ENCODE peak calls at places on chromosomes 12 and 14, in nine cellular contexts. Q, R, I, F, S, O, C, A and V are unnamed samples.

GRCh38 chr12:124862768-124863408 is 776 bp downstream of the SCARB1 start:
- DNase-seq in Q (peak; percentile 21), R (no peak), I (no peak), F (peak; percentile 47), S (no peak), O (peak; percentile 23), C (peak; percentile 48), A (peak; percentile 66), V (no peak)

GRCh38 chr14:100656996-100657395 is 69.7 kb upstream of the DLK1 start:
- DNase-seq in Q (no peak), R (no peak), I (no peak), F (no peak), S (no peak), O (no peak), C (no peak), A (no peak), V (no peak)

GRCh38 chr14:57748279-57748678 is 117.6 kb downstream of the SLC35F4 start:
- DNase-seq in Q (no peak), R (no peak), I (no peak), F (peak; percentile 78), S (no peak), O (no peak), C (no peak), A (no peak), V (no peak)

GRCh38 chr14:50410016-50410530 is 13.4 kb upstream of the CDKL1 start:
- DNase-seq in Q (no peak), R (no peak), I (no peak), F (no peak), S (no peak), O (no peak), C (no peak), A (no peak), V (no peak)

GRCh38 chr12:68420225-68421008 is 88.3 kb upstream of the MDM1 start:
- DNase-seq in Q (no peak), R (no peak), I (peak; percentile 70), F (no peak), S (no peak), O (peak; percentile 78), C (no peak), A (no peak), V (no peak)

GRCh38 chr12:34396006-34396860 is 373.9 kb downstream of the ALG10 start:
- DNase-seq in Q (peak; percentile 3), R (peak; percentile 81), I (peak; percentile 37), F (no peak), S (peak; percentile 63), O (no peak), C (peak; percentile 3), A (peak; percentile 6), V (peak; percentile 16)

GRCh38 chr14:92737206-92737605 is 11.2 kb downstream of the LGMN start:
- DNase-seq in Q (no peak), R (no peak), I (no peak), F (no peak), S (no peak), O (no peak), C (no peak), A (no peak), V (no peak)

GRCh38 chr12:42935756-42936155 is 346.2 kb upstream of the PRICKLE1 start:
- DNase-seq in Q (no peak), R (no peak), I (no peak), F (peak; percentile 92), S (no peak), O (peak; percentile 60), C (no peak), A (no peak), V (no peak)

GRCh38 chr12:130804216-130804615 is 34.8 kb downstream of the STX2 start:
- DNase-seq in Q (no peak), R (no peak), I (no peak), F (peak; percentile 39), S (peak; percentile 54), O (peak; percentile 22), C (no peak), A (no peak), V (no peak)

DNA sequence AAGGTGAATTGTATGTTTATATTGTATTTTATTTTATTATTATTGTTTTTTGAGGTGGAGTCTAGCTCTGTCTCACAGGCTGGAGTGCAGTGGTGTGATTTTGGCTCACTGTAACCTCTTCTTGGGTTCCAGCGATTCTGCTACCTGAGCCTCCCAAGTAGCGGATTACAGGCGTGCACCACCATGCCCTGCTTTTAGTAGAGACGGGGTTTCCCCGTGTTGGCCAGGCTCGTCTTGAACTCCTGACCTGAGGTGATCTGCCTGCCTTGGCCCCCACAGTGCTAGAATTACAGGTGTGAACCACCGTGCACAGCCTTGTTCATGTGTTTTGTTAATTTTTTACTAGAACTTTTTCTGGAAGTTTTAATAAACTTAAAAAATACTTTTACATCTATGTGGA is 3.8 kb downstream of the ATF7IP start:
- DNase-seq in Q (no peak), R (no peak), I (no peak), F (no peak), S (no peak), O (no peak), C (no peak), A (no peak), V (no peak)
- TF ChIP-seq CTCF in Q (no peak), R (no peak), I (no peak), F (no peak), S (no peak), O (no peak), C (no peak), A (no peak), V (no peak)

DNA sequence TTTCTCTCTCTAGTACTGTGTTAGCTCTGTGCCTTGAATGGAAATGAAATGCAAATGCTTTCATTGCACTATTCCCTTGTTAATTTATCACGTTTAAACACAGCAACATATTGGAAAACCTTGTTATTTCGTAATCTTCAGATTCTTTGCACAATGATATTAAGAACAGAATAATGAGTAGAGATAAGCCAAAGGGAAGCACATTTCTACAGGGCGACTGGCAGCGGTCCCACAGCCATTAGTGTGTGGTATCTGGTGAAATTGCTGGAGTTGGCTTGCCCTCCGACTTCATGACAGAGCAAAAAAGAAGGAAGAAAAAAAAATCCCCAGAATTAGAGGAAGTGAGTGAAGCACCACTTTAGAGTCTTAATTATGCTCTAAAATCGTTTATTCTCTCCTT is 166.2 kb upstream of the E2F7 start:
- DNase-seq in Q (peak; percentile 76), R (no peak), I (peak; percentile 81), F (no peak), S (no peak), O (peak; percentile 91), C (no peak), A (no peak), V (peak; percentile 89)
- H3K27ac ChIP-seq in Q (peak overlapping the region; percentile 34), R (no peak overlapping the region), I (peak overlapping the region; percentile 56), F (no peak overlapping the region), S (no peak overlapping the region), O (no peak overlapping the region), C (no peak overlapping the region), A (no peak overlapping the region), V (no peak overlapping the region)

GRCh38 chr12:52566847-52567291 is 6.8 kb downstream of the KRT74 start:
- DNase-seq in Q (no peak), R (no peak), I (no peak), F (no peak), S (no peak), O (no peak), C (no peak), A (no peak), V (no peak)

GRCh38 chr12:52559979-52560378 is 7.0 kb upstream of the KRT71 start:
- DNase-seq in Q (no peak), R (no peak), I (no peak), F (no peak), S (no peak), O (no peak), C (no peak), A (no peak), V (no peak)

GRCh38 chr12:52557481-52557880 is 4.5 kb upstream of the KRT71 start:
- DNase-seq in Q (no peak), R (no peak), I (no peak), F (no peak), S (no peak), O (no peak), C (no peak), A (no peak), V (no peak)

GRCh38 chr12:52564582-52564981 is 9.1 kb downstream of the KRT74 start:
- DNase-seq in Q (no peak), R (no peak), I (no peak), F (no peak), S (no peak), O (no peak), C (no peak), A (no peak), V (no peak)

GRCh38 chr12:52561880-52562449 is 9.0 kb upstream of the KRT71 start:
- DNase-seq in Q (no peak), R (no peak), I (no peak), F (peak; percentile 33), S (no peak), O (no peak), C (no peak), A (no peak), V (no peak)
- TF ChIP-seq CTCF in Q (no peak), R (peak; percentile 11), I (peak; percentile 10), F (peak; percentile 61), S (no peak), O (no peak), C (no peak), A (no peak), V (no peak)

GRCh38 chr14:89327771-89328212 is 89.2 kb downstream of the FOXN3 start:
- DNase-seq in Q (no peak), R (no peak), I (no peak), F (peak; percentile 35), S (no peak), O (peak; percentile 91), C (no peak), A (no peak), V (no peak)

GRCh38 chr14:89332031-89332430 is 85.0 kb downstream of the FOXN3 start:
- DNase-seq in Q (no peak), R (no peak), I (no peak), F (peak; percentile 6), S (no peak), O (peak; percentile 37), C (no peak), A (no peak), V (no peak)

GRCh38 chr14:89325959-89326358 is 91.1 kb downstream of the FOXN3 start:
- DNase-seq in Q (no peak), R (no peak), I (no peak), F (no peak), S (no peak), O (no peak), C (no peak), A (no peak), V (no peak)

GRCh38 chr14:89331398-89331797 is 85.6 kb downstream of the FOXN3 start:
- DNase-seq in Q (no peak), R (no peak), I (no peak), F (no peak), S (no peak), O (no peak), C (no peak), A (no peak), V (no peak)

DNA sequence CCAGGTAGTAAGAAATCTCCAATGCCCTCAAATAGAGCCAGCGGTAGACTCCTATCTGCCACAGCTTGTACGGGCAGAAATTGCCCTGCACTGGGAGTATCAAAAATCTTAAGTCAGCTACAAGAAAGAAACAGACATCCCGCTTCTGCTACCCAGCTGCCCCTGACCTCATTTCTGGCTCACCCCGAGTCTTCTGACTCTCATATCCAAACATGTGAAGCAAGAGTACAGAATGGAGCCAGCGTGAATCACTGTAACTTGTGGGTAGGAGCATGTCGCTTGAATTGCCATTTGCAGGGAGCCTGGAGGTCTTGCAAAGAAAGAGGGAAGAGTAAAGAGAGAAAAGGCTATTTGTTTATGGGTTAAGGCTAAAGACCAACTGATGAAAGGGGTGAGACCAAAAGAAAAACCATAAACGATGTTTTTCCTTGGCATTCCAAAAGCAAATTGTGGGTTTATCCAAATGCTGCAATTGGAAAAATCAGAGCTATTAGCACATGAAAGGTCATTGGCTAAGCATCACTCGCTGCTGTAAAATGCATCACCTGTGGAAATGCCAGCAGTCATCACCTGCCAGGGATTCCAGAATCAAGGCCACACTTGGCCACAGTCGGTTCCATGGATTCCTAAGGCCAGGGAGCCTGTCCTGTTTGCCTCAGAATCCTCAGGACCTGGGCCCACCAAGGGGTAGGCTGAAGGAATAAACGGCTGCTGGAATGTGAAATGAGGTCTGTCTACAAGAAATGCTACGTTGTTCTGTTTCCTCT is 86.6 kb downstream of the FOXN3 start:
- DNase-seq in Q (peak; percentile 57), R (no peak), I (peak; percentile 87), F (no peak), S (no peak), O (peak; percentile 95), C (no peak), A (no peak), V (peak; percentile 85)
- H3K27ac ChIP-seq in Q (no peak overlapping the region), R (peak overlapping the region; percentile 43), I (peak overlapping the region; percentile 29), F (no peak overlapping the region), S (no peak overlapping the region), O (peak overlapping the region; percentile 61), C (no peak overlapping the region), A (no peak overlapping the region), V (peak overlapping the region; percentile 14)